ENCODE peak calls at places on chromosomes 1 and 21, in nine cellular contexts. L is transverse colon, W is NB4, M is ovary, J is right lobe of liver, H is body of pancreas, Q is lower leg skin, U is uterus, X is IMR-90. F is an unnamed sample.

GRCh38 chr1:34785231-34785874 is 4.3 kb downstream of the GJB3 start:
- DNase-seq in H (no peak), L (no peak), U (no peak), Q (no peak), J (peak; percentile 82), W (no peak), M (no peak), X (no peak), F (no peak)

GRCh38 chr1:248849152-248849551 is 9.7 kb downstream of the ZNF692 start:
- DNase-seq in Q (no peak), W (no peak), J (no peak), U (no peak), X (no peak), H (no peak), M (no peak), L (no peak), F (no peak)

GRCh38 chr21:41953831-41954653 is at the start of gene C2CD2:
- DNase-seq in Q (no peak), H (peak; percentile 67), M (peak; percentile 72), U (peak; percentile 75), X (peak; percentile 73), L (peak; percentile 65), J (peak; percentile 82), W (peak; percentile 77), F (peak; percentile 92)

GRCh38 chr1:211135342-211135950 is 1.5 kb upstream of the KCNH1 start:
- DNase-seq in X (peak; percentile 70), J (no peak), U (no peak), L (no peak), H (no peak), W (peak; percentile 45), Q (no peak), M (no peak), F (peak; percentile 34)

GRCh38 chr1:114757455-114758250 is at the start of gene CSDE1:
- DNase-seq in W (peak; percentile 97), U (peak; percentile 98), H (peak; percentile 98), M (peak; percentile 98), Q (peak; percentile 98), L (peak; percentile 98), J (peak; percentile 98), X (peak; percentile 99), F (peak; percentile 69)

GRCh38 chr1:177328251-177328650 is 157.5 kb downstream of the BRINP2 start:
- DNase-seq in L (no peak), U (no peak), X (no peak), J (no peak), Q (no peak), M (no peak), W (no peak), H (no peak), F (no peak)

GRCh38 chr1:161192476-161193465 is 6.1 kb downstream of the ADAMTS4 start:
- DNase-seq in L (peak; percentile 71), X (peak; percentile 65), U (peak; percentile 55), W (peak; percentile 80), M (peak; percentile 79), H (peak; percentile 76), Q (peak; percentile 69), J (peak; percentile 78), F (peak; percentile 62)

GRCh38 chr1:173193639-173194038 is 13.5 kb downstream of the TNFSF4 start:
- DNase-seq in M (no peak), W (peak; percentile 24), X (peak; percentile 47), J (no peak), U (no peak), H (peak; percentile 30), L (no peak), Q (no peak), F (no peak)

GRCh38 chr1:182596934-182597333 is 7.3 kb downstream of the RGS16 start:
- DNase-seq in H (no peak), U (no peak), L (no peak), X (no peak), W (no peak), J (no peak), Q (no peak), M (no peak), F (no peak)

GRCh38 chr1:19338323-19338762 is 26.2 kb downstream of the SLC66A1 start:
- DNase-seq in X (no peak), L (no peak), W (peak; percentile 44), J (peak; percentile 88), M (no peak), Q (no peak), H (peak; percentile 33), U (no peak), F (no peak)

GRCh38 chr1:33049381-33049780 is 12.7 kb upstream of the AK2 start:
- DNase-seq in X (no peak), H (no peak), U (no peak), Q (no peak), W (peak; percentile 60), M (no peak), J (no peak), L (no peak), F (no peak)

GRCh38 chr1:160078392-160079195 is 2.7 kb upstream of the KCNJ9 start:
- DNase-seq in J (no peak), L (peak; percentile 62), W (peak; percentile 63), Q (no peak), H (peak; percentile 53), M (no peak), U (no peak), X (no peak), F (peak; percentile 94)

GRCh38 chr1:1986451-1987141 is 17.0 kb downstream of the CFAP74 start:
- DNase-seq in L (no peak), Q (no peak), M (no peak), H (no peak), U (no peak), J (no peak), X (no peak), W (no peak), F (no peak)

GRCh38 chr1:10561955-10562354 is 87.2 kb downstream of the PEX14 start:
- DNase-seq in H (no peak), W (peak; percentile 35), U (no peak), X (no peak), J (no peak), Q (no peak), M (no peak), L (no peak), F (no peak)

GRCh38 chr1:108327534-108328462 is 83.9 kb upstream of the NBPF4 start:
- DNase-seq in U (no peak), L (no peak), H (no peak), M (no peak), Q (no peak), W (peak; percentile 4), X (no peak), J (no peak), F (no peak)

GRCh38 chr1:59596432-59596831 is 218.3 kb upstream of the HOOK1 start:
- DNase-seq in X (peak; percentile 95), M (no peak), H (peak; percentile 74), W (no peak), L (no peak), J (no peak), U (no peak), Q (no peak), F (peak; percentile 5)

GRCh38 chr21:35614412-35614901 is 445.9 kb downstream of the SETD4 start:
- DNase-seq in H (no peak), X (peak; percentile 39), J (no peak), Q (no peak), M (no peak), W (peak; percentile 37), L (no peak), U (no peak), F (peak; percentile 50)

GRCh38 chr1:93078935-93079654 is at the start of gene MTF2:
- DNase-seq in U (peak; percentile 97), H (peak; percentile 95), M (peak; percentile 95), L (peak; percentile 97), J (peak; percentile 97), W (peak; percentile 99), X (peak; percentile 97), Q (peak; percentile 91), F (peak; percentile 41)
- TF ChIP-seq POLR2A in U (peak; percentile 89), H (peak; percentile 96), M (peak; percentile 70), L (peak; percentile 96), J (peak; percentile 97), W (peak; percentile 98), X (peak; percentile 91), Q (no peak), F (peak; percentile 83)

GRCh38 chr1:201880928-201881571 is 7.6 kb upstream of the SHISA4 start:
- DNase-seq in H (no peak), W (peak; percentile 52), M (no peak), U (no peak), X (no peak), J (no peak), L (no peak), Q (no peak), F (no peak)
- TF ChIP-seq POLR2A in H (no peak), W (no peak), M (no peak), U (no peak), X (no peak), J (no peak), L (no peak), Q (no peak), F (no peak)

DNA sequence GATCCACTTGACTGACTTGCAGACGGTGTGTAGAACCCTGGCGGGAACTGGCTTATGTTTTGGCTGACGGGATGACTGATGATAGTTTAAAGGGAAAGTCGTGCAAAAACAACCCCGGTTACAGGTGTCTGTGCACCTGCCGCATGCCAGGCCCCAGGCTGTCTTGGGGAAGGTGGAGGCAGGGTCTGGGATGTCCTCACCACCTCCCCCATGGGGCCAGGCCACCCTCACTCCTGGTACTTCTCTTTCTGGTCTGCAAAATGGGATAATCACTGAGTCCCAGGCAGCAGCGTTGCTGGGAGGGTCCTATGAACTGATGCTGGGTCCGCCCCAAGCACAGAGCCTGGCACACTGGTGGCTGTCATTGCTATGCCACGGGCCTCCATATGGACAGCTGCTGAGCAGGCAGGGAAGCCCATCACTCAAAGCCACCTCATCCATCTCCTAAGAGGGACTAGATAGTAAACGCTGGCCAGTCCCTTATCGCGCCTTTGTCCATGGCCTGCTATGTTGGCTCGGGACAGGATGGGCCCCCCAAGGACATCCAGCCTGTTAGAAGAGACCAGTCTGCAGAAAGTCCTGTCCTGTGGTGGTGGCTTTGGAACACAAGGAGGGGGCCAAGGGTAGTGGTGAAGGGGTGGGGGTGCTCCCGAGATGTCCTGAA is 15.0 kb upstream of the SLC2A7 start:
- DNase-seq in M (no peak), X (no peak), W (no peak), U (no peak), H (no peak), J (no peak), L (no peak), Q (no peak), F (no peak)
- TF ChIP-seq POLR2A in M (no peak), X (no peak), W (no peak), U (no peak), H (no peak), J (no peak), L (no peak), Q (no peak), F (no peak)

DNA sequence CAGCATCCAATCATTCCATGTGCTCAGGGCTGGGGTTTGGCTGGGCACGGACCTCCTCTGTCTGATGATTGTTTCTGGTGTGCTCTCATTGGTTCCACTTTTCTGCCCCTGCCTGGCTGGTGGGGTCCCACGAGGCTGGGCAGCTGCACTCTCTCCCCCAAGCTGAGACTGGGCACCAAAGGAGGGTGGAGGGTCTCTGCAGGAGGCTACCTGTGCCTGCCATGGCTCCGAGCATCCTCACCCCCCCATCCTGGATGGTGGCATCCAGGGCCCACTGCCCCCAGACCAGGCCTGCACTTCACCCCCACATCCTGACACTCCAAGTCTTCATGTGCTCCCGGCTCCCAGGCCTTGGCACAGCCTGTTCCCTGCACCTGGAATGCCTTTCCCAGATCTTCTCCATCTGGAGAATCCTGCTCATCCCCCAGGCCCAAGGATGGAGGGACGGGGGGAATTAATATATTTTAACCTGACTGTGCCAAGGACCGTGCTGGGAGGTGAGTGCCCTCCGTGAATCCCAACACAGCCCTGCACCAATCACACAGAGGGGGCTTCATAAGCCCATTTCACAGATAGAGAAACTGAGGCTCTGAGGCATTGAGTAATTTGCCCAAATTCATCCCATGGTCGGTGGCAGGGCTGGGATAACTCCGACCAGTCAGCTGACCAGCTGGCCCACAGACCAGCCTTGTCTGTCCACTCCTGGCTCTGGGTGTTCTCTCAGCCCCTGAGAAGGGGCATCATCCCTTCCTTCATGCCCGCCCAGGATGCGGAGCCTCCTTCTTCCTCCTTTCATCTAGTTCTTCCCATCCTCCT is 403.4 kb downstream of the MATN1 start:
- DNase-seq in J (peak; percentile 30), W (no peak), X (no peak), H (no peak), U (no peak), Q (no peak), L (no peak), M (no peak), F (no peak)
- TF ChIP-seq POLR2A in J (no peak), W (no peak), X (no peak), H (no peak), U (no peak), Q (no peak), L (no peak), M (no peak), F (no peak)

F was measured in H54.